ENCODE peak calls at places on chromosomes 16 and 17, in six cellular contexts. One of them, this sample, is unnamed.
A peak's percentile ranks its signal among the peaks of the same experiment; 100 is the strongest.

GRCh38 chr17:49193513-49194296 is 16.7 kb downstream of the GNGT2 start:
- DNase-seq in A549: peak; percentile 84
- DNase-seq in breast epithelium: peak; percentile 59
- DNase-seq in WERI-Rb-1: peak; percentile 91
- DNase-seq in heart right ventricle: peak; percentile 20
- DNase-seq in tibial artery: peak; percentile 62
- DNase-seq in this sample: peak; percentile 69

GRCh38 chr16:75580-76501 is 2.2 kb upstream of the MPG start:
- DNase-seq in A549: no peak
- DNase-seq in breast epithelium: peak; percentile 75
- DNase-seq in WERI-Rb-1: peak; percentile 49
- DNase-seq in heart right ventricle: peak; percentile 84
- DNase-seq in tibial artery: peak; percentile 91
- DNase-seq in this sample: peak; percentile 92

GRCh38 chr17:50541916-50542688 is 4.9 kb upstream of the SPATA20 start:
- DNase-seq in A549: peak; percentile 80
- DNase-seq in breast epithelium: peak; percentile 76
- DNase-seq in WERI-Rb-1: peak; percentile 93
- DNase-seq in heart right ventricle: peak; percentile 92
- DNase-seq in tibial artery: peak; percentile 85
- DNase-seq in this sample: peak; percentile 83

GRCh38 chr17:40915199-40915661 is 22.2 kb downstream of the KRT23 start:
- DNase-seq in A549: peak; percentile 90
- DNase-seq in breast epithelium: no peak
- DNase-seq in WERI-Rb-1: no peak
- DNase-seq in heart right ventricle: no peak
- DNase-seq in tibial artery: no peak
- DNase-seq in this sample: no peak

GRCh38 chr16:11420895-11421294 is 75.6 kb downstream of the RMI2 start:
- DNase-seq in A549: no peak
- DNase-seq in breast epithelium: no peak
- DNase-seq in WERI-Rb-1: no peak
- DNase-seq in heart right ventricle: no peak
- DNase-seq in tibial artery: no peak
- DNase-seq in this sample: no peak

GRCh38 chr17:21015564-21015963 is 27.2 kb downstream of the USP22 start:
- DNase-seq in A549: no peak
- DNase-seq in breast epithelium: no peak
- DNase-seq in WERI-Rb-1: no peak
- DNase-seq in heart right ventricle: no peak
- DNase-seq in tibial artery: no peak
- DNase-seq in this sample: no peak

GRCh38 chr16:12729448-12729847 is 74.2 kb downstream of the CPPED1 start:
- DNase-seq in A549: no peak
- DNase-seq in breast epithelium: no peak
- DNase-seq in WERI-Rb-1: no peak
- DNase-seq in heart right ventricle: no peak
- DNase-seq in tibial artery: no peak
- DNase-seq in this sample: no peak

GRCh38 chr16:4594433-4595410 is 20.0 kb downstream of the UBALD1 start:
- DNase-seq in A549: no peak
- DNase-seq in breast epithelium: no peak
- DNase-seq in WERI-Rb-1: no peak
- DNase-seq in heart right ventricle: no peak
- DNase-seq in tibial artery: no peak
- DNase-seq in this sample: no peak

GRCh38 chr16:67872131-67872630 is 671 bp upstream of the EDC4 start:
- DNase-seq in A549: no peak
- DNase-seq in breast epithelium: no peak
- DNase-seq in WERI-Rb-1: no peak
- DNase-seq in heart right ventricle: no peak
- DNase-seq in tibial artery: no peak
- DNase-seq in this sample: no peak

GRCh38 chr17:18102640-18103039 is 5.9 kb upstream of the MYO15A start:
- DNase-seq in A549: no peak
- DNase-seq in breast epithelium: no peak
- DNase-seq in WERI-Rb-1: no peak
- DNase-seq in heart right ventricle: no peak
- DNase-seq in tibial artery: no peak
- DNase-seq in this sample: no peak

GRCh38 chr17:76685366-76685765 is 25.4 kb downstream of the MXRA7 start:
- DNase-seq in A549: no peak
- DNase-seq in breast epithelium: no peak
- DNase-seq in WERI-Rb-1: no peak
- DNase-seq in heart right ventricle: no peak
- DNase-seq in tibial artery: no peak
- DNase-seq in this sample: no peak

GRCh38 chr16:86628614-86629013 is 50.3 kb downstream of the FOXL1 start:
- DNase-seq in A549: no peak
- DNase-seq in breast epithelium: no peak
- DNase-seq in WERI-Rb-1: no peak
- DNase-seq in heart right ventricle: no peak
- DNase-seq in tibial artery: no peak
- DNase-seq in this sample: no peak

GRCh38 chr17:4899341-4900230 is at the start of gene C17orf107:
- DNase-seq in A549: no peak
- DNase-seq in breast epithelium: peak; percentile 94
- DNase-seq in WERI-Rb-1: no peak
- DNase-seq in heart right ventricle: peak; percentile 78
- DNase-seq in tibial artery: peak; percentile 76
- DNase-seq in this sample: peak; percentile 88

GRCh38 chr17:82031885-82032627 is 578 bp downstream of the RAC3 start:
- DNase-seq in A549: no peak
- DNase-seq in breast epithelium: no peak
- DNase-seq in WERI-Rb-1: peak; percentile 83
- DNase-seq in heart right ventricle: no peak
- DNase-seq in tibial artery: no peak
- DNase-seq in this sample: no peak

GRCh38 chr17:75643033-75644017 is 10.1 kb downstream of the SMIM5 start:
- DNase-seq in A549: no peak
- DNase-seq in breast epithelium: peak; percentile 44
- DNase-seq in WERI-Rb-1: no peak
- DNase-seq in heart right ventricle: no peak
- DNase-seq in tibial artery: no peak
- DNase-seq in this sample: no peak

GRCh38 chr17:76709077-76709950 is 1.5 kb downstream of the MXRA7 start:
- DNase-seq in A549: peak; percentile 29
- DNase-seq in breast epithelium: peak; percentile 63
- DNase-seq in WERI-Rb-1: peak; percentile 70
- DNase-seq in heart right ventricle: peak; percentile 82
- DNase-seq in tibial artery: peak; percentile 96
- DNase-seq in this sample: peak; percentile 97

GRCh38 chr17:31339906-31340661 is 18.7 kb upstream of the EVI2A start:
- DNase-seq in A549: no peak
- DNase-seq in breast epithelium: no peak
- DNase-seq in WERI-Rb-1: no peak
- DNase-seq in heart right ventricle: no peak
- DNase-seq in tibial artery: no peak
- DNase-seq in this sample: no peak

GRCh38 chr17:56887552-56888467 is 26.0 kb downstream of the TRIM25 start:
- DNase-seq in A549: no peak
- DNase-seq in breast epithelium: no peak
- DNase-seq in WERI-Rb-1: no peak
- DNase-seq in heart right ventricle: no peak
- DNase-seq in tibial artery: no peak
- DNase-seq in this sample: no peak

GRCh38 chr16:24930440-24930839 is 84.7 kb downstream of the SLC5A11 start:
- DNase-seq in A549: no peak
- DNase-seq in breast epithelium: no peak
- DNase-seq in WERI-Rb-1: no peak
- DNase-seq in heart right ventricle: no peak
- DNase-seq in tibial artery: no peak
- DNase-seq in this sample: no peak

GRCh38 chr16:11006666-11007065 is 62.3 kb downstream of the CLEC16A start:
- DNase-seq in A549: no peak
- DNase-seq in breast epithelium: no peak
- DNase-seq in WERI-Rb-1: no peak
- DNase-seq in heart right ventricle: no peak
- DNase-seq in tibial artery: no peak
- DNase-seq in this sample: no peak

GRCh38 chr17:13492351-13493122 is 109.2 kb downstream of the HS3ST3A1 start:
- DNase-seq in A549: no peak
- DNase-seq in breast epithelium: no peak
- DNase-seq in WERI-Rb-1: no peak
- DNase-seq in heart right ventricle: no peak
- DNase-seq in tibial artery: no peak
- DNase-seq in this sample: no peak
- TF ChIP-seq CTCF in A549: no peak
- TF ChIP-seq CTCF in breast epithelium: no peak
- TF ChIP-seq CTCF in WERI-Rb-1: no peak
- TF ChIP-seq CTCF in heart right ventricle: no peak
- TF ChIP-seq CTCF in tibial artery: no peak
- TF ChIP-seq CTCF in this sample: no peak

GRCh38 chr17:27558842-27559505 is 72.0 kb upstream of the LGALS9 start:
- DNase-seq in A549: no peak
- DNase-seq in breast epithelium: no peak
- DNase-seq in WERI-Rb-1: no peak
- DNase-seq in heart right ventricle: no peak
- DNase-seq in tibial artery: no peak
- DNase-seq in this sample: no peak
- H3K4me3 ChIP-seq in A549: no peak overlapping the region
- H3K4me3 ChIP-seq in breast epithelium: no peak overlapping the region
- H3K4me3 ChIP-seq in WERI-Rb-1: no peak overlapping the region
- H3K4me3 ChIP-seq in heart right ventricle: peak overlapping the region; percentile 51
- H3K4me3 ChIP-seq in tibial artery: no peak overlapping the region
- H3K4me3 ChIP-seq in this sample: no peak overlapping the region

DNA sequence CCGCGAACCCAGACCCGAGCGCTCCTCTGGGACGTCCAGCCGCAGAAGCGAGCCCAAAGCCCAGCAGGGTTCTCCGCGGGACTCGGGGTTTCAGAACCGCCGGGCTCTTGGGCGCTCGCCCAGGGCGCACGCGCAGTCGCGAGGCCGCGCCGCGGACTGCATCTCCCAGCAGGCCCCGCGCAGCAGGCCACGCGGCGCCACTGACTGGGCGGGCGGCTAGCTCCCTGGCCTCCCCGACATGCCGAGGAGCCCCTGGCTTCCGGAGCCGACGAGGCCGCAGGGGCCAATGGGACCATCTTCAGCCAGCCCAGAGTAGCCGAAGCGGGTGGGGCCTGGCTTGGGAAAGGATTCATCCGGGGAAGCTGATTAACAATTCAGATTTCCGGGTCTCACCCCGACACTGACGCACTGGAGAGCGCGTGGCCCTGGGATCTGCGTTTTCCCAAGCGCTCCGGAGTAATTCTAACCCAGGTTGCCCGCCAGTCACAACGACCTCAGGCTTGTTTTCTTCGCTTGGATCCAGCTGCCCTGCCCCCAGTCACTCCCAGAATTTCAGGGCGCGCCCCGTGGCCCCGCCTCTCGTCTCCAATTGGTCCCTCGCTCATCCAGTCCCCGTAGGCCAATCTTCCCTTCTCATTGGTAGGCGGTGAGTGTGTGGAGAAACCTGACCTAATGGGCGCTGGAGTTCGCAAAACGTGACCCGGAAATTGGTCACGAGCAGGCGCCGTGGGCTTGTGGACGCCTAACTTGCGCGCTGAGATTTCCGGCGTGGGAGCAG is at the start of gene ZNF263:
- DNase-seq in A549: peak; percentile 98
- DNase-seq in breast epithelium: peak; percentile 98
- DNase-seq in WERI-Rb-1: peak; percentile 96
- DNase-seq in heart right ventricle: peak; percentile 94
- DNase-seq in tibial artery: peak; percentile 95
- DNase-seq in this sample: peak; percentile 98
- H3K27ac ChIP-seq in A549: peak within 1 kb of the TSS; percentile 90
- H3K27ac ChIP-seq in breast epithelium: peak within 1 kb of the TSS; percentile 100
- H3K27ac ChIP-seq in WERI-Rb-1: peak within 1 kb of the TSS; percentile 96
- H3K27ac ChIP-seq in heart right ventricle: peak within 1 kb of the TSS; percentile 98
- H3K27ac ChIP-seq in tibial artery: peak within 1 kb of the TSS; percentile 98
- H3K27ac ChIP-seq in this sample: peak within 1 kb of the TSS; percentile 99

GRCh38 chr16:70578035-70578434 is 54.4 kb downstream of the SF3B3 start:
- DNase-seq in A549: no peak
- DNase-seq in breast epithelium: no peak
- DNase-seq in WERI-Rb-1: no peak
- DNase-seq in heart right ventricle: no peak
- DNase-seq in tibial artery: peak; percentile 10
- DNase-seq in this sample: no peak

GRCh38 chr16:70579648-70580630 is 56.3 kb downstream of the SF3B3 start:
- DNase-seq in A549: no peak
- DNase-seq in breast epithelium: peak; percentile 63
- DNase-seq in WERI-Rb-1: no peak
- DNase-seq in heart right ventricle: peak; percentile 63
- DNase-seq in tibial artery: peak; percentile 42
- DNase-seq in this sample: no peak

GRCh38 chr16:70579248-70579647 is 55.6 kb downstream of the SF3B3 start:
- DNase-seq in A549: no peak
- DNase-seq in breast epithelium: no peak
- DNase-seq in WERI-Rb-1: no peak
- DNase-seq in heart right ventricle: no peak
- DNase-seq in tibial artery: no peak
- DNase-seq in this sample: no peak

GRCh38 chr16:70586731-70587130 is 59.6 kb upstream of the IL34 start:
- DNase-seq in A549: no peak
- DNase-seq in breast epithelium: no peak
- DNase-seq in WERI-Rb-1: no peak
- DNase-seq in heart right ventricle: no peak
- DNase-seq in tibial artery: no peak
- DNase-seq in this sample: no peak

DNA sequence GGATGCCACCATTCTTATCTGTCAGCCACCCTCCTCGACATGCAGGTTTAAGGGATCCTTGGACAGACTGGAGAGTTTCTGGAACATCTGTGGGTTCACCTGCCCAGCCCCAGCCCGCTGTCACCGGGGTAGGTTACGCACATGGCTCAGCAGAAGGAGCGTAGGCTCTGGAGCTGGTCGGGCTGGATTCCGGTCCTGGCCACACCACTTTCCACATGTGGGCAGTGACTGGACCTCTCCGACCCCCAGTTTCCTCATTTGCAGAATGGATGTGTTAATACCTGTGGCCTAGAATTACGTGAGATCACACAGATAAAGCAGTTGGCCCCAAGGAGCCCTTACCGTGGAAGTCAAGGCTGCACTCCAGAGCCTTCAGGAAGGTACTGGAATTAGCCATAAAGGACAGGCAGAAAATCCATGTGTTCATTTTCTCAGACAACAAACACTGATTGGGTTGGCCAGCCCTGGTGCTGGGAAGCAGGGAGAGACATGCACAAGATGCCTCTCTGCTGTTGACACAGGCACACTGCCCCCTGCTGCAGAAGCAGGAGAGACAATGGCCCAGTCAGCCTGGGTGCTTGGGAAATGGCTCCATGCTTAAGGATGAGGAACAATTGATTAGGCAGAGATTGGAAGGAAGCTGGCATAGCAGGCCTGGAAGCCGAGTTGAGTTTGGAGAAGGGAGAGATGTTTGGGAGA is 58.8 kb downstream of the SF3B3 start:
- DNase-seq in A549: no peak
- DNase-seq in breast epithelium: peak; percentile 62
- DNase-seq in WERI-Rb-1: no peak
- DNase-seq in heart right ventricle: no peak
- DNase-seq in tibial artery: no peak
- DNase-seq in this sample: no peak
- TF ChIP-seq CTCF in A549: no peak
- TF ChIP-seq CTCF in breast epithelium: no peak
- TF ChIP-seq CTCF in WERI-Rb-1: peak; percentile 42
- TF ChIP-seq CTCF in heart right ventricle: no peak
- TF ChIP-seq CTCF in tibial artery: no peak
- TF ChIP-seq CTCF in this sample: no peak